ENCODE peak calls at places on chromosomes 4 and X, in six cellular contexts. W is IMR-90, P is H9, B is mesenchymal stem cell, Y is H1, X is trophoblast cell. U is an unnamed sample.

GRCh38 chrX:46918434-46918833 is 6.2 kb downstream of the JADE3 start:
- DNase-seq in W (peak; percentile 3), P (no peak), B (no peak), Y (no peak), X (no peak), U (no peak)

GRCh38 chr4:150384249-150384648 is 197.7 kb upstream of the MAB21L2 start:
- DNase-seq in W (no peak), P (no peak), B (no peak), Y (no peak), X (no peak), U (no peak)

GRCh38 chrX:109635151-109635550 is 10.2 kb upstream of the KCNE5 start:
- DNase-seq in W (peak; percentile 5), P (peak; percentile 35), B (peak; percentile 16), Y (no peak), X (peak; percentile 32), U (no peak)

GRCh38 chrX:24528605-24529004 is 63.5 kb downstream of the PDK3 start:
- DNase-seq in W (no peak), P (no peak), B (no peak), Y (no peak), X (no peak), U (no peak)

GRCh38 chr4:147831452-147832192 is 99.7 kb downstream of the ARHGAP10 start:
- DNase-seq in W (peak; percentile 93), P (no peak), B (peak; percentile 95), Y (no peak), X (peak; percentile 88), U (no peak)

GRCh38 chrX:119411959-119412358 is 12.8 kb downstream of the SLC25A43 start:
- DNase-seq in W (no peak), P (no peak), B (no peak), Y (no peak), X (peak; percentile 66), U (no peak)

GRCh38 chr4:180106122-180106521 is 2137.1 kb upstream of the TENM3 start:
- DNase-seq in W (peak; percentile 23), P (no peak), B (no peak), Y (no peak), X (peak; percentile 10), U (no peak)

GRCh38 chrX:39886282-39886681 is 211.5 kb downstream of the BCOR start:
- DNase-seq in W (no peak), P (no peak), B (no peak), Y (no peak), X (no peak), U (no peak)

GRCh38 chrX:121635141-121635540 is 587.7 kb downstream of the GLUD2 start:
- DNase-seq in W (no peak), P (no peak), B (no peak), Y (no peak), X (no peak), U (no peak)

GRCh38 chrX:72100051-72100755 is 31.5 kb downstream of the RTL5 start:
- DNase-seq in W (no peak), P (no peak), B (no peak), Y (no peak), X (peak; percentile 11), U (no peak)

GRCh38 chr4:156100651-156101050 is 147.0 kb upstream of the CTSO start:
- DNase-seq in W (peak; percentile 28), P (no peak), B (no peak), Y (no peak), X (no peak), U (no peak)

GRCh38 chr4:112083587-112084347 is 61.5 kb upstream of the FAM241A start:
- DNase-seq in W (peak; percentile 31), P (no peak), B (peak; percentile 49), Y (no peak), X (no peak), U (no peak)

GRCh38 chr4:172989984-172990711 is 178.5 kb upstream of the GALNT7 start:
- DNase-seq in W (no peak), P (no peak), B (no peak), Y (no peak), X (no peak), U (no peak)

GRCh38 chr4:3304831-3305609 is 12.2 kb downstream of the RGS12 start:
- DNase-seq in W (peak; percentile 52), P (peak; percentile 21), B (no peak), Y (no peak), X (no peak), U (no peak)

GRCh38 chrX:54808109-54808604 is 612 bp downstream of the MAGED2 start:
- DNase-seq in W (no peak), P (peak; percentile 76), B (peak; percentile 62), Y (no peak), X (no peak), U (peak; percentile 70)

GRCh38 chr4:25926473-25926872 is 12.5 kb downstream of the SMIM20 start:
- DNase-seq in W (no peak), P (no peak), B (no peak), Y (no peak), X (no peak), U (no peak)

GRCh38 chrX:23369037-23369436 is 34.4 kb downstream of the PTCHD1 start:
- DNase-seq in W (no peak), P (no peak), B (peak; percentile 41), Y (no peak), X (no peak), U (no peak)

GRCh38 chr4:96139251-96139929 is 299.5 kb downstream of the PDHA2 start:
- DNase-seq in W (no peak), P (no peak), B (no peak), Y (no peak), X (no peak), U (no peak)

GRCh38 chr4:7632971-7633370 is 198.2 kb upstream of the PSAPL1 start:
- DNase-seq in W (no peak), P (no peak), B (no peak), Y (no peak), X (no peak), U (no peak)

GRCh38 chr4:103079621-103080020 is 3.1 kb upstream of the SLC9B2 start:
- DNase-seq in W (no peak), P (no peak), B (no peak), Y (no peak), X (no peak), U (no peak)

GRCh38 chr4:110475881-110476818 is at the start of gene ENPEP:
- DNase-seq in W (peak; percentile 36), P (peak; percentile 55), B (no peak), Y (no peak), X (peak; percentile 76), U (no peak)

GRCh38 chr4:8247047-8247930 is 22.3 kb upstream of the HTRA3 start:
- DNase-seq in W (no peak), P (no peak), B (peak; percentile 47), Y (no peak), X (no peak), U (no peak)

GRCh38 chr4:139740121-139740520 is 74.5 kb downstream of the MGST2 start:
- DNase-seq in W (no peak), P (no peak), B (no peak), Y (no peak), X (peak; percentile 48), U (no peak)

GRCh38 chr4:87087015-87087920 is 133.2 kb downstream of the KLHL8 start:
- DNase-seq in W (peak; percentile 77), P (no peak), B (peak; percentile 84), Y (no peak), X (peak; percentile 57), U (no peak)

GRCh38 chr4:133865606-133866327 is 335.8 kb downstream of the PABPC4L start:
- DNase-seq in W (peak; percentile 99), P (no peak), B (peak; percentile 96), Y (no peak), X (peak; percentile 35), U (peak; percentile 14)

GRCh38 chr4:107888237-107888636 is 43.1 kb upstream of the CYP2U1 start:
- DNase-seq in W (no peak), P (no peak), B (no peak), Y (no peak), X (no peak), U (peak; percentile 9)

GRCh38 chr4:70670332-70671014 is 4.2 kb upstream of the JCHAIN start:
- DNase-seq in W (peak; percentile 75), P (no peak), B (no peak), Y (no peak), X (no peak), U (no peak)

GRCh38 chr4:60443796-60444195 is 756.3 kb upstream of the ADGRL3 start:
- DNase-seq in W (no peak), P (no peak), B (no peak), Y (no peak), X (no peak), U (no peak)

GRCh38 chrX:129940721-129941120 is 34.8 kb downstream of the UTP14A start:
- DNase-seq in W (no peak), P (no peak), B (no peak), Y (no peak), X (no peak), U (no peak)

GRCh38 chr4:151967074-151967473 is 206.3 kb upstream of the GATB start:
- DNase-seq in W (no peak), P (no peak), B (no peak), Y (no peak), X (no peak), U (no peak)

GRCh38 chr4:52836653-52837052 is 25.5 kb upstream of the RASL11B start:
- DNase-seq in W (no peak), P (no peak), B (peak; percentile 32), Y (no peak), X (no peak), U (no peak)
- H2AK5ac ChIP-seq in W (peak overlapping the region; percentile 11), P (no peak overlapping the region), B (no peak overlapping the region), Y (peak overlapping the region; percentile 67), X (peak overlapping the region; percentile 88), U (no peak overlapping the region)

GRCh38 chr4:15493411-15493810 is 23.7 kb downstream of the CC2D2A start:
- DNase-seq in W (peak; percentile 17), P (no peak), B (no peak), Y (no peak), X (no peak), U (no peak)
- H3K9me3 ChIP-seq in W (peaks cover 6% of the 10 kb centered on the region), P (no peaks in the 10 kb centered on the region), B (peaks cover 9% of the 10 kb centered on the region), Y (peaks cover 2% of the 10 kb centered on the region), X (no peaks in the 10 kb centered on the region), U (peaks cover 9% of the 10 kb centered on the region)

DNA sequence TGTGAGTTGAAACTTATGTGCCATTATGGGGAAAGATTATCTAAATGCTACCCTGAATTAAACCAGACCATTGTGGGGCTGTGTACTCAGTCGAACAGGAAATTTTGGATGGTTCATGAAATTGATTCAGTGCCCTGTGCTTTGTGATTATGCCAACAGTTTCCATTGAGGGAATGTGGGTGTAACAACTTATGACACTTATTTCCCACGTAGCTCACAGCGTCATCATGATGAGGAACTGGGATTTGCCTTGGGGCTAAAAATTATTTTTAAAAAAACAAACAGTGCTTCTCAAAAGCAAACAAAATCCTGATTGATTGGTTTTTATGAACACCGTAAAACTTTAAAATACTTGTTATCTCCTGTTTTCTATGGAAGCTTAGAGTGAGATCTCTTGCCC is 8.3 kb upstream of the CLTRN start:
- DNase-seq in W (no peak), P (no peak), B (no peak), Y (no peak), X (peak; percentile 7), U (no peak)
- H2AK5ac ChIP-seq in W (no peak overlapping the region), P (no peak overlapping the region), B (no peak overlapping the region), Y (no peak overlapping the region), X (no peak overlapping the region), U (no peak overlapping the region)

GRCh38 chr4:19725130-19725529 is 526.6 kb upstream of the SLIT2 start:
- DNase-seq in W (peak; percentile 12), P (no peak), B (no peak), Y (no peak), X (peak; percentile 35), U (no peak)

GRCh38 chr4:19729873-19730735 is 521.6 kb upstream of the SLIT2 start:
- DNase-seq in W (peak; percentile 43), P (no peak), B (peak; percentile 39), Y (no peak), X (no peak), U (no peak)

GRCh38 chr4:19727141-19727540 is 524.6 kb upstream of the SLIT2 start:
- DNase-seq in W (no peak), P (no peak), B (no peak), Y (no peak), X (no peak), U (no peak)

GRCh38 chr4:19728773-19729172 is 522.9 kb upstream of the SLIT2 start:
- DNase-seq in W (peak; percentile 58), P (no peak), B (no peak), Y (no peak), X (no peak), U (no peak)
- H3K9me3 ChIP-seq in W (no peaks in the 10 kb centered on the region), P (no peaks in the 10 kb centered on the region), B (peaks cover 5% of the 10 kb centered on the region), Y (no peaks in the 10 kb centered on the region), X (no peaks in the 10 kb centered on the region), U (no peaks in the 10 kb centered on the region)